ENCODE peak calls at places on chromosomes 11 and 22, in eight cellular contexts. M is bronchial epithelial cell, D is upper lobe of right lung, A is osteocyte, U is GM20000, J is adrenal gland, X is fibroblast of lung, R is brain microvascular endothelial cell. E is an unnamed sample.

GRCh38 chr11:111047376-111047775 is 198.1 kb upstream of the POU2AF2 start:
- DNase-seq in M (no peak), D (no peak), A (no peak), U (no peak), J (no peak), X (peak; percentile 18), R (no peak), E (no peak)

GRCh38 chr11:134398079-134398444 is 14.0 kb downstream of the B3GAT1 start:
- DNase-seq in M (no peak), D (no peak), A (no peak), U (no peak), J (no peak), X (no peak), R (no peak), E (no peak)

GRCh38 chr11:28140689-28141455 is 32.7 kb downstream of the METTL15 start:
- DNase-seq in M (peak; percentile 91), D (no peak), A (no peak), U (no peak), J (no peak), X (no peak), R (no peak), E (no peak)

GRCh38 chr11:4134844-4135243 is 40.2 kb downstream of the RRM1 start:
- DNase-seq in M (peak; percentile 78), D (no peak), A (no peak), U (no peak), J (no peak), X (peak; percentile 18), R (peak; percentile 29), E (no peak)

GRCh38 chr11:123308077-123308476 is 113.0 kb upstream of the CLMP start:
- DNase-seq in M (no peak), D (no peak), A (no peak), U (no peak), J (no peak), X (peak; percentile 68), R (no peak), E (no peak)

GRCh38 chr22:28594076-28594783 is 85.4 kb downstream of the TTC28 start:
- DNase-seq in M (no peak), D (no peak), A (no peak), U (no peak), J (no peak), X (no peak), R (no peak), E (no peak)

GRCh38 chr11:121930004-121930965 is 185.7 kb downstream of the BLID start:
- DNase-seq in M (no peak), D (peak; percentile 65), A (no peak), U (peak; percentile 39), J (peak; percentile 19), X (peak; percentile 36), R (no peak), E (peak; percentile 44)

GRCh38 chr11:129225190-129225589 is 33.1 kb upstream of the ARHGAP32 start:
- DNase-seq in M (peak; percentile 93), D (no peak), A (no peak), U (no peak), J (no peak), X (peak; percentile 57), R (peak; percentile 77), E (no peak)

GRCh38 chr11:91299980-91300379 is 924.6 kb upstream of the FAT3 start:
- DNase-seq in M (peak; percentile 16), D (no peak), A (no peak), U (no peak), J (no peak), X (peak; percentile 84), R (peak; percentile 54), E (peak; percentile 4)

GRCh38 chr11:121482231-121483129 is 29.7 kb upstream of the SORL1-AS1 start:
- DNase-seq in M (peak; percentile 44), D (no peak), A (no peak), U (peak; percentile 47), J (no peak), X (no peak), R (no peak), E (peak; percentile 51)

GRCh38 chr11:30041171-30041570 is 24.3 kb upstream of the KCNA4 start:
- DNase-seq in M (no peak), D (peak; percentile 26), A (no peak), U (no peak), J (no peak), X (no peak), R (no peak), E (no peak)

GRCh38 chr11:11436715-11437313 is 83.8 kb upstream of the CSNK2A3 start:
- DNase-seq in M (no peak), D (no peak), A (no peak), U (no peak), J (peak; percentile 29), X (no peak), R (no peak), E (no peak)

GRCh38 chr22:41305646-41306045 is 4.3 kb downstream of the ZC3H7B start:
- DNase-seq in M (peak; percentile 79), D (no peak), A (no peak), U (no peak), J (peak; percentile 93), X (peak; percentile 27), R (no peak), E (no peak)

GRCh38 chr11:6757373-6757967 is 14.3 kb downstream of the OR2AG2 start:
- DNase-seq in M (peak; percentile 55), D (no peak), A (no peak), U (peak; percentile 46), J (peak; percentile 52), X (peak; percentile 67), R (peak; percentile 64), E (peak; percentile 34)

DNA sequence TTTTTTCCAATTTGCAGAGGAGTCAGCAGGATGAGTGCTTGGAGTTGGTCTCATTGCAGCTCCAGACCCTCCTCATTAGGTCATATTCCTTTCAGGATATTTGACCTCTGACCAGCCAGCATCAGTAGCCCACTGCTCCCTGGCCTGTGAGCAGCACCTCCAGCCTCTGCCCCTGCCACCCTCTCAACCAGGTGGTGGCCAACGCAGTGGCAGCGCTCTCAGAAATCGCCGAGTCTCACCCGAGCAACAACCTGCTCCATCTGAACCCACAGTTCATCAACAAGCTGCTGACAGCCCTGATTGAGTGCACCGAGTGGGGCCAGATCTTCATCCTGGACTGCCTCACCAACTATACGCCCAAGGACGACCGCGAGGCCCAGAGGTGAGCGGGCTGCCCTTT is 27.0 kb downstream of the C22orf42 start:
- DNase-seq in M (no peak), D (no peak), A (no peak), U (no peak), J (no peak), X (no peak), R (no peak), E (no peak)
- TF ChIP-seq CTCF in M (no peak), D (no peak), A (no peak), U (no peak), J (no peak), X (no peak), R (no peak), E (no peak)

GRCh38 chr22:42763965-42764480 is 43.4 kb upstream of the A4GALT start:
- DNase-seq in M (no peak), D (no peak), A (no peak), U (peak; percentile 6), J (no peak), X (no peak), R (no peak), E (peak; percentile 25)

GRCh38 chr22:42760806-42761565 is 40.3 kb upstream of the A4GALT start:
- DNase-seq in M (peak; percentile 30), D (no peak), A (no peak), U (no peak), J (no peak), X (no peak), R (no peak), E (peak; percentile 35)

GRCh38 chr22:42757475-42757874 is 36.8 kb upstream of the A4GALT start:
- DNase-seq in M (peak; percentile 21), D (no peak), A (no peak), U (peak; percentile 7), J (no peak), X (peak; percentile 34), R (no peak), E (no peak)

GRCh38 chr22:42754658-42755057 is 34.0 kb upstream of the A4GALT start:
- DNase-seq in M (peak; percentile 70), D (no peak), A (no peak), U (no peak), J (peak; percentile 84), X (peak; percentile 91), R (peak; percentile 13), E (no peak)

DNA sequence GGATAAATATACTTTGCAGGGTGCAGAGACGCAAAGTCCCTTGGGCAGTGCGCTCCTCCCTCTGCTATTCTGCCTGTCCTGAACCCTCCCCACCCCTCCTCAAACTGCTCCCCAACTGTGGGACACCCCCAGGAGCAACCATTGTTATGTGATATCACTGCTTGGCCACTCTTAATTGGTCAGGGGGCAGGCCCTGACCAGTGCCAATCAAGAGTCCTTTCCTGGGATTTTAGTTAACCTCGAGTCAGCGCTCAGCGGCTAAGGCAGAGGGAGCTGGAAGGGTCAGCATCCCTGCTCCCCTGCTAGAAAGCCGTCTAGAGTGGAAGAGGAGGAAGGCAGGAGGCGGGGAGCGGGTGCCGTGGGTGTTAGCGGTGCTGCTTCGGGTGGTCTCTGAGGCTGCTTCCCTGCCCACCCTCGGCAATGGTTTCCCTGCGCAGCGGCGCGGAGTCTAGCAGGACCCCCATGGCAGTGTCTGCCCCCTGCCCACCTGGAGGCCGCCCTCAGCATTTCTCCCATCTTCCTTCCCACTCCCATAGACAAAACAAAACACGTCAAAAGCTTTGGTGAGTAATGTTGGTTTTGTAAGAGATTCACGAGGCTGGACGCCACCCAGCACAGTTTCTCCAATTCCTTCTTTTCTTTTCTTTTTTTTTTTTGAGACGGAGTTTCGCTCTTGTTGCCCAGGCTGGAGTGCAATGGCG is 38.4 kb upstream of the A4GALT start:
- DNase-seq in M (peak; percentile 74), D (no peak), A (no peak), U (no peak), J (no peak), X (peak; percentile 78), R (peak; percentile 69), E (no peak)
- TF ChIP-seq CTCF in M (no peak), D (no peak), A (no peak), U (no peak), J (no peak), X (no peak), R (peak; percentile 29), E (no peak)

GRCh38 chr22:39244496-39245129 is at the start of gene PDGFB:
- DNase-seq in M (no peak), D (no peak), A (no peak), U (no peak), J (no peak), X (no peak), R (no peak), E (no peak)

GRCh38 chr22:39243443-39244072 is 1.2 kb downstream of the PDGFB start:
- DNase-seq in M (no peak), D (no peak), A (no peak), U (peak; percentile 76), J (no peak), X (no peak), R (no peak), E (no peak)

GRCh38 chr22:39245130-39246039 is 603 bp upstream of the PDGFB start:
- DNase-seq in M (no peak), D (no peak), A (no peak), U (no peak), J (no peak), X (no peak), R (no peak), E (no peak)

GRCh38 chr22:39242809-39243442 is 1.9 kb downstream of the PDGFB start:
- DNase-seq in M (no peak), D (no peak), A (no peak), U (no peak), J (no peak), X (no peak), R (no peak), E (no peak)

GRCh38 chr22:39244073-39244495 is 698 bp downstream of the PDGFB start:
- DNase-seq in M (no peak), D (no peak), A (no peak), U (no peak), J (no peak), X (no peak), R (no peak), E (no peak)
- TF ChIP-seq CTCF in M (no peak), D (no peak), A (peak; percentile 9), U (no peak), J (no peak), X (no peak), R (no peak), E (no peak)

GRCh38 chr22:20128902-20129746 is 2.5 kb upstream of the ZDHHC8 start:
- DNase-seq in M (peak; percentile 20), D (no peak), A (no peak), U (peak; percentile 64), J (peak; percentile 75), X (peak; percentile 26), R (peak; percentile 43), E (no peak)
- TF ChIP-seq CTCF in M (peak; percentile 49), D (peak; percentile 20), A (peak; percentile 36), U (peak; percentile 38), J (peak; percentile 44), X (peak; percentile 39), R (peak; percentile 64), E (peak; percentile 43)